ENCODE peak calls at places on chromosomes 11 and 22, in six cellular contexts. One of them, this sample, is unnamed.

GRCh38 chr11:56740886-56741285 is 7.6 kb downstream of the OR9G4 start:
- DNase-seq in heart left ventricle: no peak
- DNase-seq in NCI-H2081: no peak
- DNase-seq in frontal cortex: no peak
- DNase-seq in T-cell: no peak
- DNase-seq in cardiac muscle cell: no peak
- DNase-seq in this sample: no peak

GRCh38 chr11:36053901-36054300 is 110.0 kb downstream of the LDLRAD3 start:
- DNase-seq in heart left ventricle: no peak
- DNase-seq in frontal cortex: no peak
- DNase-seq in NCI-H2081: no peak
- DNase-seq in T-cell: no peak
- DNase-seq in cardiac muscle cell: peak
- DNase-seq in this sample: no peak

GRCh38 chr22:36860017-36860416 is 789 bp upstream of the NCF4 start:
- DNase-seq in heart left ventricle: no peak
- DNase-seq in frontal cortex: no peak
- DNase-seq in NCI-H2081: no peak
- DNase-seq in T-cell: no peak
- DNase-seq in cardiac muscle cell: no peak
- DNase-seq in this sample: peak

GRCh38 chr11:11230802-11231562 is 122.1 kb downstream of the CSNK2A3 start:
- DNase-seq in cardiac muscle cell: no peak
- DNase-seq in heart left ventricle: no peak
- DNase-seq in NCI-H2081: no peak
- DNase-seq in T-cell: no peak
- DNase-seq in frontal cortex: no peak
- DNase-seq in this sample: no peak

GRCh38 chr11:15223318-15223717 is 108.6 kb downstream of the INSC start:
- DNase-seq in NCI-H2081: no peak
- DNase-seq in frontal cortex: no peak
- DNase-seq in T-cell: no peak
- DNase-seq in cardiac muscle cell: no peak
- DNase-seq in heart left ventricle: no peak
- DNase-seq in this sample: no peak

GRCh38 chr22:46357186-46357500 is 21.6 kb downstream of the TRMU start:
- DNase-seq in heart left ventricle: no peak
- DNase-seq in T-cell: no peak
- DNase-seq in frontal cortex: no peak
- DNase-seq in NCI-H2081: no peak
- DNase-seq in cardiac muscle cell: no peak
- DNase-seq in this sample: no peak

GRCh38 chr11:72821221-72821919 is 7.2 kb downstream of the ATG16L2 start:
- DNase-seq in T-cell: no peak
- DNase-seq in heart left ventricle: peak
- DNase-seq in NCI-H2081: peak
- DNase-seq in cardiac muscle cell: no peak
- DNase-seq in frontal cortex: no peak
- DNase-seq in this sample: no peak

GRCh38 chr11:118694185-118694584 is 14.7 kb upstream of the TREH start:
- DNase-seq in NCI-H2081: no peak
- DNase-seq in heart left ventricle: no peak
- DNase-seq in frontal cortex: no peak
- DNase-seq in cardiac muscle cell: no peak
- DNase-seq in T-cell: no peak
- DNase-seq in this sample: no peak

GRCh38 chr11:10580625-10581024 is 12.2 kb upstream of the LYVE1 start:
- DNase-seq in cardiac muscle cell: no peak
- DNase-seq in frontal cortex: no peak
- DNase-seq in NCI-H2081: no peak
- DNase-seq in heart left ventricle: no peak
- DNase-seq in T-cell: no peak
- DNase-seq in this sample: no peak

GRCh38 chr11:133905677-133906156 is 51.1 kb downstream of the IGSF9B start:
- DNase-seq in T-cell: no peak
- DNase-seq in frontal cortex: no peak
- DNase-seq in NCI-H2081: no peak
- DNase-seq in heart left ventricle: no peak
- DNase-seq in cardiac muscle cell: no peak
- DNase-seq in this sample: no peak

GRCh38 chr11:66022401-66023185 is 3.7 kb downstream of the CATSPER1 start:
- DNase-seq in T-cell: peak
- DNase-seq in NCI-H2081: peak
- DNase-seq in heart left ventricle: peak
- DNase-seq in cardiac muscle cell: peak
- DNase-seq in frontal cortex: peak
- DNase-seq in this sample: peak

GRCh38 chr22:46806789-46807188 is 44.3 kb downstream of the TBC1D22A start:
- DNase-seq in NCI-H2081: no peak
- DNase-seq in T-cell: no peak
- DNase-seq in frontal cortex: no peak
- DNase-seq in cardiac muscle cell: no peak
- DNase-seq in heart left ventricle: no peak
- DNase-seq in this sample: peak

GRCh38 chr11:125918140-125918840 is 14.0 kb downstream of the DDX25 start:
- DNase-seq in NCI-H2081: no peak
- DNase-seq in frontal cortex: no peak
- DNase-seq in T-cell: no peak
- DNase-seq in cardiac muscle cell: no peak
- DNase-seq in heart left ventricle: no peak
- DNase-seq in this sample: peak

GRCh38 chr11:94494200-94494545 is 389 bp downstream of the ANKRD49 start:
- DNase-seq in NCI-H2081: no peak
- DNase-seq in T-cell: no peak
- DNase-seq in heart left ventricle: no peak
- DNase-seq in frontal cortex: no peak
- DNase-seq in cardiac muscle cell: no peak
- DNase-seq in this sample: no peak

GRCh38 chr11:64999478-64999877 is 2.7 kb upstream of the BATF2 start:
- DNase-seq in frontal cortex: no peak
- DNase-seq in heart left ventricle: no peak
- DNase-seq in cardiac muscle cell: no peak
- DNase-seq in NCI-H2081: no peak
- DNase-seq in T-cell: no peak
- DNase-seq in this sample: no peak

GRCh38 chr22:40421941-40422340 is 51.5 kb downstream of the SGSM3 start:
- DNase-seq in cardiac muscle cell: no peak
- DNase-seq in T-cell: no peak
- DNase-seq in NCI-H2081: no peak
- DNase-seq in frontal cortex: no peak
- DNase-seq in heart left ventricle: no peak
- DNase-seq in this sample: no peak

GRCh38 chr11:19080579-19080993 is 20.1 kb upstream of the MRGPRX2 start:
- DNase-seq in NCI-H2081: no peak
- DNase-seq in cardiac muscle cell: peak
- DNase-seq in T-cell: no peak
- DNase-seq in heart left ventricle: no peak
- DNase-seq in frontal cortex: no peak
- DNase-seq in this sample: no peak

GRCh38 chr22:36184433-36185035 is 17.1 kb downstream of the APOL4 start:
- DNase-seq in heart left ventricle: no peak
- DNase-seq in NCI-H2081: no peak
- DNase-seq in frontal cortex: peak
- DNase-seq in cardiac muscle cell: peak
- DNase-seq in T-cell: no peak
- DNase-seq in this sample: no peak

GRCh38 chr11:64572143-64572542 is 18.9 kb upstream of the SLC22A12 start:
- DNase-seq in T-cell: no peak
- DNase-seq in NCI-H2081: no peak
- DNase-seq in frontal cortex: no peak
- DNase-seq in heart left ventricle: no peak
- DNase-seq in cardiac muscle cell: no peak
- DNase-seq in this sample: no peak

GRCh38 chr22:46393791-46394333 is 58.3 kb downstream of the TRMU start:
- DNase-seq in heart left ventricle: no peak
- DNase-seq in frontal cortex: no peak
- DNase-seq in cardiac muscle cell: no peak
- DNase-seq in T-cell: no peak
- DNase-seq in NCI-H2081: no peak
- DNase-seq in this sample: no peak

GRCh38 chr11:65210361-65210731 is 28.6 kb downstream of the CAPN1 start:
- DNase-seq in frontal cortex: no peak
- DNase-seq in heart left ventricle: no peak
- DNase-seq in cardiac muscle cell: no peak
- DNase-seq in NCI-H2081: no peak
- DNase-seq in T-cell: no peak
- DNase-seq in this sample: no peak

GRCh38 chr11:95514386-95515145 is 275.0 kb downstream of the FAM76B start:
- DNase-seq in frontal cortex: no peak
- DNase-seq in cardiac muscle cell: no peak
- DNase-seq in NCI-H2081: no peak
- DNase-seq in heart left ventricle: no peak
- DNase-seq in T-cell: no peak
- DNase-seq in this sample: no peak

GRCh38 chr11:109390752-109391151 is 31.2 kb upstream of the C11orf87 start:
- DNase-seq in heart left ventricle: no peak
- DNase-seq in NCI-H2081: no peak
- DNase-seq in cardiac muscle cell: no peak
- DNase-seq in frontal cortex: no peak
- DNase-seq in T-cell: no peak
- DNase-seq in this sample: no peak

GRCh38 chr11:72574534-72575460 is 99.4 kb downstream of the PDE2A start:
- DNase-seq in NCI-H2081: no peak
- DNase-seq in frontal cortex: no peak
- DNase-seq in heart left ventricle: no peak
- DNase-seq in T-cell: no peak
- DNase-seq in cardiac muscle cell: no peak
- DNase-seq in this sample: no peak

This sample was measured in T47D.